ENCODE peak calls at places on chromosomes 1 and 21, in nine cellular contexts. C is HAP-1; I is hepatic stellate cell; K is activated T-cell treated with anti-CD3 and anti-CD28 coated beads for 24 hours; W is stimulated activated CD8-positive, alpha-beta memory T cell treated with anti-CD3 and anti-CD28 coated beads, Interleukin-15, amount 100 ng/mL, for 4 hours; G is fibroblast of gingiva; A is astrocyte; B is stimulated activated CD4-positive, alpha-beta T cell treated with anti-CD3 and anti-CD28 coated beads, Interleukin-2, amount 100 ng/mL, for 48 hours; F is stimulated activated naive CD8-positive, alpha-beta T cell treated with anti-CD3 and anti-CD28 coated beads, Interleukin-15, Interleukin-2, amounts not matched to agents 100 U/mL and 50 U/mL, for 24 hours. X is an unnamed sample.

GRCh38 chr1:203038891-203039608 is 12.8 kb downstream of the PPFIA4 start:
- DNase-seq in I (peak), K (peak), F (peak), C (peak), G (peak), W (peak), B (peak), A (peak), X (peak)

GRCh38 chr1:228401782-228402637 is 4.6 kb downstream of the TRIM11 start:
- DNase-seq in B (no peak), A (no peak), C (no peak), W (no peak), K (no peak), F (no peak), G (no peak), I (no peak), X (no peak)

GRCh38 chr21:42423197-42423675 is 19.5 kb downstream of the UBASH3A start:
- DNase-seq in A (no peak), G (no peak), C (no peak), K (no peak), B (peak), W (no peak), F (peak), I (no peak), X (peak)

GRCh38 chr1:171653796-171654704 is 1.6 kb upstream of the MYOC start:
- DNase-seq in A (peak), I (peak), F (no peak), B (no peak), G (peak), W (no peak), C (no peak), K (no peak), X (no peak)

GRCh38 chr1:87212431-87213125 is 116.1 kb upstream of the LMO4 start:
- DNase-seq in W (no peak), F (no peak), I (no peak), K (no peak), A (peak), B (no peak), G (no peak), C (no peak), X (no peak)

GRCh38 chr1:71908313-71908712 is 374.0 kb downstream of the NEGR1 start:
- DNase-seq in A (peak), C (no peak), I (peak), B (no peak), W (no peak), F (no peak), K (no peak), G (peak), X (no peak)

GRCh38 chr1:187408217-187409004 is 579.7 kb downstream of the PLA2G4A start:
- DNase-seq in F (no peak), W (no peak), B (no peak), K (no peak), C (no peak), G (no peak), A (peak), I (no peak), X (no peak)

GRCh38 chr1:203031467-203031866 is 5.2 kb downstream of the PPFIA4 start:
- DNase-seq in I (no peak), G (no peak), K (no peak), W (no peak), F (no peak), A (no peak), C (no peak), B (no peak), X (no peak)

GRCh38 chr1:211327341-211327921 is 798 bp downstream of the TRAF5 start:
- DNase-seq in I (peak), A (peak), G (peak), W (no peak), C (peak), F (no peak), K (no peak), B (no peak), X (no peak)

X was measured in stimulated activated naive CD4-positive, alpha-beta T cell treated with Interleukin-2 at 50 U/mL for 16 hours.